ENCODE peak calls at places on chromosome 5, in four cellular contexts. V, G, J and P are unnamed samples.

GRCh38 chr5:143194206-143194605 is 209.3 kb downstream of the NR3C1 start:
- DNase-seq in J (no peak), V (no peak), G (no peak), P (no peak)

GRCh38 chr5:75964008-75964407 is 119.2 kb upstream of the SV2C start:
- DNase-seq in G (no peak), J (no peak), V (no peak), P (no peak)

GRCh38 chr5:55308254-55308836 is 556 bp downstream of the MTREX start:
- DNase-seq in J (no peak), V (no peak), G (no peak), P (no peak)

GRCh38 chr5:10166392-10166791 is 83.3 kb downstream of the ATPSCKMT start:
- DNase-seq in G (no peak), V (no peak), J (no peak), P (no peak)

GRCh38 chr5:90930756-90931431 is 372.3 kb downstream of the ADGRV1 start:
- DNase-seq in G (no peak), J (no peak), V (no peak), P (no peak)

GRCh38 chr5:142906863-142907671 is 136.9 kb downstream of the ARHGAP26 start:
- DNase-seq in V (no peak), J (no peak), G (no peak), P (peak; percentile 64)

GRCh38 chr5:21199087-21199486 is 1211.1 kb upstream of the CDH18 start:
- DNase-seq in V (no peak), J (no peak), G (no peak), P (no peak)

GRCh38 chr5:35087971-35088370 is 40.2 kb upstream of the AGXT2 start:
- DNase-seq in G (no peak), V (no peak), J (no peak), P (no peak)

GRCh38 chr5:32136342-32136741 is 37.8 kb downstream of the GOLPH3 start:
- DNase-seq in J (no peak), G (no peak), V (no peak), P (no peak)

GRCh38 chr5:16812911-16813310 is 123.2 kb downstream of the MYO10 start:
- DNase-seq in V (no peak), J (no peak), G (no peak), P (no peak)

GRCh38 chr5:167730656-167731055 is 560.8 kb upstream of the WWC1 start:
- DNase-seq in V (no peak), G (no peak), J (no peak), P (no peak)

GRCh38 chr5:142425286-142426065 is 100.7 kb upstream of the SPRY4 start:
- DNase-seq in J (no peak), G (no peak), V (no peak), P (no peak)

GRCh38 chr5:89582768-89583339 is 699.9 kb upstream of the MEF2C start:
- DNase-seq in J (no peak), V (no peak), G (no peak), P (no peak)

GRCh38 chr5:136132087-136132486 is 558 bp upstream of the SMAD5 start:
- DNase-seq in J (peak; percentile 65), G (no peak), V (no peak), P (peak; percentile 52)

DNA sequence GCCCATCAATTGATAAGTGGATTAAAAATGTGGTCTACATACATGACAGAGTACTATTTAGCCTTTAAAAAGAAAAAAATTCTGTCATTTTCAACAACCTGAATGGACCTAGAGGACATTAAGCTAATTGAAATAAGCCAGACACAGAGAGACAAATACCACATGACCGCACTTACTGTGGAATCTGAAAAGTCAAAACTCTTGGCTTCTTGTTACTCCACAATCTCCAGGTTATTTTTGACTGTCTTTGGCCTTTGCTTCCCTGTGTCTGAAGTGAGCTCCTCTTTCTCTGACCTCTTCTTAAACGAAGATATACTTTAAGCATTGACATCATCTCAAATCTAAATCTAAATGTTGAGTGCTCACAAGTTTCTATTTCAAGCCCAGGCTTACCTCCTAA is 265.5 kb upstream of the ADRA1B start:
- DNase-seq in J (no peak), G (no peak), V (no peak), P (no peak)
- TF ChIP-seq CTCF in J (no peak), G (no peak), V (no peak), P (no peak)

GRCh38 chr5:154823605-154824004 is 26.8 kb downstream of the FAXDC2 start:
- DNase-seq in G (no peak), V (no peak), J (no peak), P (no peak)

GRCh38 chr5:154818459-154819116 is 31.8 kb downstream of the FAXDC2 start:
- DNase-seq in J (no peak), V (no peak), G (no peak), P (no peak)

GRCh38 chr5:154817815-154818214 is 32.6 kb downstream of the FAXDC2 start:
- DNase-seq in V (no peak), G (no peak), J (no peak), P (no peak)

GRCh38 chr5:154819546-154819945 is 30.9 kb downstream of the FAXDC2 start:
- DNase-seq in V (no peak), G (no peak), J (no peak), P (no peak)

GRCh38 chr5:154820383-154820782 is 30.0 kb downstream of the FAXDC2 start:
- DNase-seq in J (no peak), V (no peak), G (no peak), P (no peak)
- H3K27ac ChIP-seq in J (no peak overlapping the region), V (no peak overlapping the region), G (no peak overlapping the region), P (no peak overlapping the region)

GRCh38 chr5:176761755-176762154 is 48.6 kb upstream of the UNC5A start:
- DNase-seq in V (no peak), J (no peak), G (no peak), P (no peak)
- H3K27me3 ChIP-seq in V (no peaks in the 10 kb centered on the region), J (no peaks in the 10 kb centered on the region), G (peaks cover 14% of the 10 kb centered on the region), P (no peaks in the 10 kb centered on the region)

GRCh38 chr5:154857534-154858250 is 735 bp upstream of the CNOT8 start:
- DNase-seq in G (peak; percentile 97), V (peak; percentile 92), J (peak; percentile 99), P (peak; percentile 98)
- TF ChIP-seq CTCF in G (peak; percentile 14), V (no peak), J (no peak), P (peak; percentile 24)

GRCh38 chr5:86968311-86968753 is 299.4 kb upstream of the RASA1 start:
- DNase-seq in J (no peak), G (no peak), V (peak; percentile 54), P (peak; percentile 10)
- H3K27ac ChIP-seq in J (peak overlapping the region; percentile 23), G (no peak overlapping the region), V (no peak overlapping the region), P (no peak overlapping the region)

GRCh38 chr5:80041536-80041935 is 6.4 kb downstream of the THBS4 start:
- DNase-seq in J (no peak), G (no peak), V (no peak), P (no peak)
- H3K27me3 ChIP-seq in J (peaks cover 16% of the 10 kb centered on the region), G (peaks cover 15% of the 10 kb centered on the region), V (no peaks in the 10 kb centered on the region), P (no peaks in the 10 kb centered on the region)

GRCh38 chr5:28779161-28779754 is 1740.9 kb upstream of the CDH9 start:
- DNase-seq in V (no peak), G (no peak), J (no peak), P (no peak)
- TF ChIP-seq CTCF in V (no peak), G (no peak), J (no peak), P (no peak)

DNA sequence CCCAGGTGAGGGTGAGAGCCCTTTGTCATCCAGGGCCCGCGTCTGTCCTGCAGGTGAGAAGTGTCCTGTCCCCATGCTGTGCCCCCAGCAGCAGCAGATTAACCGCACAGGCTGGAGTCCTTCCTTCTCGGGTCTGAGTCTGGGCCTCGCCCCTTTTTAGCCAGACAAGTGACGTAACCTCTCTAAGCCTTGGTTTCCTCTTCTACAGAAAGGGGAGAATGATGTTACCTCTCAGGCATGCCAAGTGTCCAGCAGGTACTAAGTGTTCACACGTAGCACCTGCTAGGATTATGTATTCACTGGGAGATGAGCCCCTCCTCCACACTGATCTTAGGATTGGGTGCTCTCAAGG is 6.9 kb downstream of the NEURL1B start:
- DNase-seq in J (peak; percentile 45), G (no peak), V (no peak), P (no peak)
- H3K27ac ChIP-seq in J (peak overlapping the region; percentile 87), G (no peak overlapping the region), V (no peak overlapping the region), P (no peak overlapping the region)

DNA sequence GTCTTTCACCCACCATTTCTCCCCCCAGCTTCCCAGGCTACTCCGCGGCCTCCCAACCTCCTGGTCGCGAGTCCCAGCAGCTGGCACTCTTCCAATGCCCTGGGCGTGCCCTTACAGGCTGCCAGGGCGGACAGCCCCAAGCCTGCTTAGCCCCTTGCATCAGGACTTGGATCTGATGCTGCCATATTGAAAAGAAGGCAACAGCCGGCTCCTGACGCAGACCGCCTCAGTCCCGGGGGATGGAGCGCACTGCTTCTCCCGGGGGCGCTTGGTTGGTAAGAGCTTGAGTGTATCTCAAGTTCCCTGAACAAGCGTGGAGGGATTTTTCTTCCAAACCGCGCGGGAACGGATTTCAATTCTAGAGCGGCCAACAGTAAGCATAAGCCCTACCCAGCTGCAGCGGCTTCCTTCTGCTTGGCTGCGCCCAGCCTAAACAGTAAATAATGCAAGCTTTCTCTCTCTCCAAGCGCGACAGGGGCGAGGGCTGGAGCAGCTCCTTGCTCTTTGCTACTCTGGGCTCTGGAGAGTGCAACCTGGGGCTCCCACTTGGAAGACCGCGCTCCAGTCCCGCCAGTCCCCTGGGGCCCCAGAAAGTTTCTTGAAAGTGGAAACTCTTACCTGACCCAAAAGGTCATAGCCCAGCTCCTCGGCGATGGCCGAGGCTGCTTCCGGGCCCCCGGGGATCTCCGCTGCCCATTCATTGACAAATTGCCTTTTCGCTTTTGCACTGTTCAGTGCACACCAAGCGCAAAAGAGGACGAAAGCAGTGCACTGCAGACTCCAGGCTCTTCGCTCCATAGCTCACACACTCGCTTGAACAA is 593 bp downstream of the PCSK1 start:
- DNase-seq in J (peak; percentile 62), G (no peak), V (no peak), P (peak; percentile 52)
- H3K27me3 ChIP-seq in J (peaks cover 32% of the 10 kb centered on the region), G (peaks cover 53% of the 10 kb centered on the region), V (peaks cover 29% of the 10 kb centered on the region), P (no peaks in the 10 kb centered on the region)

GRCh38 chr5:109857405-109858031 is 167.8 kb downstream of the MAN2A1 start:
- DNase-seq in V (no peak), J (no peak), G (no peak), P (no peak)
- TF ChIP-seq CTCF in V (no peak), J (no peak), G (no peak), P (no peak)